ENCODE peak calls at places on chromosomes 12 and 14, in nine cellular contexts. V, A, Q, H, U, J, L, W and Z are unnamed samples.

GRCh38 chr14:82230748-82231147 is 697.1 kb upstream of the SEL1L start:
- DNase-seq in V (no peak), A (no peak), Q (no peak), H (no peak), U (no peak), J (no peak), L (no peak), W (no peak), Z (no peak)

GRCh38 chr14:20436363-20436755 is 393 bp upstream of the KLHL33 start:
- DNase-seq in V (no peak), A (no peak), Q (no peak), H (no peak), U (no peak), J (no peak), L (no peak), W (no peak), Z (peak)

GRCh38 chr12:120960657-120961056 is 17.7 kb upstream of the HNF1A start:
- DNase-seq in V (no peak), A (no peak), Q (no peak), H (no peak), U (no peak), J (no peak), L (no peak), W (no peak), Z (no peak)

GRCh38 chr14:31339743-31340142 is 80.6 kb downstream of the HEATR5A start:
- DNase-seq in V (no peak), A (no peak), Q (no peak), H (no peak), U (no peak), J (no peak), L (no peak), W (no peak), Z (no peak)

GRCh38 chr12:47231456-47231855 is 151.7 kb upstream of the AMIGO2 start:
- DNase-seq in V (peak), A (no peak), Q (no peak), H (no peak), U (no peak), J (no peak), L (no peak), W (no peak), Z (no peak)

GRCh38 chr12:31783996-31784645 is 55.3 kb upstream of the AMN1 start:
- DNase-seq in V (no peak), A (no peak), Q (no peak), H (no peak), U (no peak), J (no peak), L (no peak), W (no peak), Z (no peak)

GRCh38 chr14:64717870-64718269 is 13.6 kb downstream of the PLEKHG3 start:
- DNase-seq in V (no peak), A (no peak), Q (no peak), H (no peak), U (no peak), J (no peak), L (peak), W (no peak), Z (no peak)

GRCh38 chr14:24605435-24606190 is 3.9 kb downstream of the GZMH start:
- DNase-seq in V (no peak), A (peak), Q (no peak), H (peak), U (peak), J (no peak), L (no peak), W (peak), Z (no peak)

GRCh38 chr14:104681689-104682074 is 7.7 kb upstream of the INF2 start:
- DNase-seq in V (peak), A (peak), Q (peak), H (no peak), U (peak), J (peak), L (peak), W (peak), Z (peak)

GRCh38 chr14:68943107-68943506 is 36.0 kb downstream of the ACTN1 start:
- DNase-seq in V (no peak), A (no peak), Q (no peak), H (no peak), U (no peak), J (no peak), L (no peak), W (no peak), Z (no peak)

GRCh38 chr12:9211687-9212086 is 3.5 kb upstream of the PZP start:
- DNase-seq in V (no peak), A (no peak), Q (no peak), H (no peak), U (no peak), J (no peak), L (no peak), W (no peak), Z (no peak)

GRCh38 chr12:9204380-9204779 is 3.8 kb downstream of the PZP start:
- DNase-seq in V (no peak), A (no peak), Q (no peak), H (no peak), U (no peak), J (no peak), L (no peak), W (no peak), Z (no peak)

DNA sequence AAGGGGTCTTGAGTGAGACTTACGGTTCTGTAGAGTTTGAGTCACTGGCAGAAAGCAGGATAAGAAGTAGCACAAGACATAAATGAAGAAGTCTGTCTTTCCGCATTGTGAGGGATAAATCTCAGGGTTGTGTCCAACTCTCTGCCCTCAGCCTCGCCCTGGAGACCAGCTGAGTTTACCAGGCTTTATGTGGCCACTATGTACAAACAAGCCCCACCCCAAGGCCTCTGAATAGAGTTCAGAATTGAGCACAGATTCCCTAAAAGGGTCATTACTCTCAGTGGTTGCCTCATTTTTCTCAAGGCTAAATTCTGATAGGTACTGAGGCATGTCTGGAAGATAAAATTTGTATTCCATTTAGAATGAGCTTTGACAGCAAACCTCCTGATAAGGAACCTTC is at the start of gene PZP:
- DNase-seq in V (no peak), A (no peak), Q (no peak), H (no peak), U (no peak), J (no peak), L (no peak), W (no peak), Z (no peak)
- H3K4me3 ChIP-seq in V (no peak), A (no peak), Q (no peak), H (no peak), U (no peak), J (no peak), L (no peak), W (no peak), Z (no peak)

DNA sequence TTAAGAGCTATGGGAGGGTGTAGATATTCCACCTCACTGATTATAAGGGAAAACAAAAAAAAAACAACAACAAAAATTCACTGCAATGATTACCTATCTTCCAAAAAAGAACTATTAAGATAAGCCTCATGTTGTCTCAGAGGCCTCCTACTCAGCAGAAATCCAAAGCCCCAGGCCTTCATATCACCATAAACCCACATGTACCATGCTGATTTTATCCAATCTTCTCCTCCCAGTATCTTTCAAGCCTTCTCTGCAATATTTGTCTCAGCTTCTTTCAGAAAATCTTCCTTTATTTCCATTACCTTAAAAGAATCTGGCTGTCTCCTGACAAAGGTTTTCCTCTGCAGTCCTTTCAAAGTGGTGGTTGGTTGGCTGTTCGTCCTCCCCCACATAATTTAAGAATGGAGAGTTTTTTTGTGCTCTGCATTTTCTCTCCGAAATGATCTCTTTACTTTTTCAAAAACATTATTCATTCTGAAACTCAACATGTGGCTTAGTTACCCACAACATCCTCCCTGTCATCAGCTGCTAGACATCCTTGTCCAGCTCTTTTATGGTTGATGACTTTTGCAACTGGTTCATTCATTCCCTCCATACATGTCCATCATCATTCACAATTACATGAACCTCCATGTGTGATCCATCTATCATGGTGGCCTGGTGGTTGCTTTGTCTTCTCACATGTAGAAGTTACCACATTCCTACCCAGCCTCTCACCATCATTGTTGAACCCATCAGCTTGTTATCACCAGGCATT is 2.9 kb upstream of the EPYC start:
- DNase-seq in V (no peak), A (no peak), Q (no peak), H (no peak), U (no peak), J (no peak), L (no peak), W (no peak), Z (no peak)
- TF ChIP-seq CTCF in V (no peak), A (no peak), Q (no peak), H (no peak), U (no peak), J (no peak), L (no peak), W (no peak), Z (no peak)

DNA sequence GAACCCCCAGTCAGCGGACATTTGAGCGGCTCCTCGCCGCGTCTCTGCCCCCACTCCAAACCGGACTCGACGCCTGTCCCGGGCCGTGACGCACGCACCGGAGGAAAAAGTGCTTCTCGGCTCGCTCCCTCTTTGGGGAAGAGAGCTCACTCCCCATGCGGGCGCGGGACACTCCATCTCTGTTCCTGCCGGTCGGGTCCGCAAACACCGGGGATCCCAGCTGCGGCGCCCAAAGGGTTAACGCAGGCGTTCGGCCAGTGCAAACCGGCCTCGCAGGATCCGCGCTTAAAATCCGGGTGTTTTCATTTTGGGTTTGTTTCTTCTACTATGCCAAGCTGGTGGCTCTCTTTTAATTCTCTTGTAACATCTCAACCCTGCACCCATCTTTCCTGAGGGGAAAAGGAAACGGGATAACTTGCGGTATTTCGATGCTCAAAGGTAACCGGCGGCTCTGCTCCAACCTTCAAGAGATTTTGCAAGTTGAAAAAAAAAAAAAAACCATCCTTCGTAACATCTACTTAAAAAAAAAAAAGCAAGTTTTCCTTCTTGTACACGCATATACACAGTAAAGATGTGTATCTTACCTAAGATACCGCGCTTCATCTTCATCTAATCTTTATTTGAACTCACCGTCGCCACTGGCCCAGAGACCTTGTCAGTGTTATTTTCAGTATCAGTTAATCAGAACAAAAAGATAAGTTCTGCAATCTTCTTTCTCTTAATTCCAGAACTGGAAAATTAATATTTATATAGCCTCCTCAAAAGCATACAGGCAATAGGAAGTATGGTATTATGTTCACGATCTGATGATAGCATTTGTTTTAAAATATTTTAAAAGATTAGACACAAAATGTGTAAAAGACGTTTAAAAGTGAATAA is 1.6 kb upstream of the ATP2B1 start:
- DNase-seq in V (peak), A (peak), Q (peak), H (no peak), U (peak), J (peak), L (peak), W (peak), Z (no peak)
- H3K4me3 ChIP-seq in V (peak), A (peak), Q (peak), H (peak), U (peak), J (peak), L (peak), W (peak), Z (peak)

GRCh38 chr12:81329088-81329487 is 251.2 kb downstream of the ACSS3 start:
- DNase-seq in V (peak), A (no peak), Q (no peak), H (peak), U (peak), J (no peak), L (no peak), W (no peak), Z (peak)

GRCh38 chr12:81333812-81334211 is 255.9 kb downstream of the ACSS3 start:
- DNase-seq in V (no peak), A (no peak), Q (no peak), H (no peak), U (no peak), J (no peak), L (no peak), W (no peak), Z (no peak)

GRCh38 chr12:81327458-81327857 is 249.6 kb downstream of the ACSS3 start:
- DNase-seq in V (no peak), A (no peak), Q (no peak), H (no peak), U (no peak), J (no peak), L (no peak), W (no peak), Z (no peak)

GRCh38 chr12:81332054-81332453 is 254.2 kb downstream of the ACSS3 start:
- DNase-seq in V (no peak), A (no peak), Q (no peak), H (no peak), U (peak), J (no peak), L (no peak), W (no peak), Z (no peak)

DNA sequence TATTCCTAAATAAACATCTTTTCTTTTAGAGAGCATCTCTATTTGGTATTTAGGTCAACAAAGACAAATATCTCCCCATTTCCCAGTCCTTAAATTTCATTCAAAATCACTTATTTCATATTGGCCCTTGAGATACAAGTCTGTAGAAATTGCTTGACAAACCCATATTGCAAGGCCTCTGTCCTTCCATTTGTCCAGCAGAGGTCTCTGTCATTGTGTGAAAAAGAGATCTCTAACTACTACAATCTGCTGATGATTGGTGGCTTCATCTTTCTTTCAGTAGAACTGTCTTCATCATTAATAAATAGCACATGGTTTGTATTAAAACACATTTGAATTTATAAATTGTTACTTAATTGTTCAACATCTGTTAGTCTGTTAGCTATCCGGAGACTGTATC is 252.6 kb downstream of the ACSS3 start:
- DNase-seq in V (no peak), A (no peak), Q (no peak), H (no peak), U (peak), J (no peak), L (no peak), W (no peak), Z (no peak)
- TF ChIP-seq CTCF in V (no peak), A (no peak), Q (no peak), H (no peak), U (peak), J (peak), L (no peak), W (no peak), Z (no peak)

GRCh38 chr12:15779925-15780324 is 9.3 kb downstream of the EPS8 start:
- DNase-seq in V (no peak), A (no peak), Q (no peak), H (no peak), U (no peak), J (no peak), L (no peak), W (no peak), Z (no peak)
- H3K4me3 ChIP-seq in V (no peak), A (no peak), Q (no peak), H (no peak), U (no peak), J (no peak), L (no peak), W (no peak), Z (no peak)

GRCh38 chr14:76509291-76509690 is 133.4 kb downstream of the ESRRB start:
- DNase-seq in V (no peak), A (no peak), Q (no peak), H (no peak), U (no peak), J (no peak), L (no peak), W (no peak), Z (no peak)

GRCh38 chr14:76510255-76510654 is 134.3 kb downstream of the ESRRB start:
- DNase-seq in V (no peak), A (no peak), Q (no peak), H (no peak), U (no peak), J (no peak), L (no peak), W (no peak), Z (no peak)

GRCh38 chr14:76518366-76518765 is 142.4 kb downstream of the ESRRB start:
- DNase-seq in V (no peak), A (no peak), Q (no peak), H (no peak), U (no peak), J (no peak), L (no peak), W (no peak), Z (no peak)

GRCh38 chr14:76516884-76517283 is 140.9 kb downstream of the ESRRB start:
- DNase-seq in V (no peak), A (no peak), Q (no peak), H (no peak), U (no peak), J (no peak), L (peak), W (no peak), Z (no peak)

DNA sequence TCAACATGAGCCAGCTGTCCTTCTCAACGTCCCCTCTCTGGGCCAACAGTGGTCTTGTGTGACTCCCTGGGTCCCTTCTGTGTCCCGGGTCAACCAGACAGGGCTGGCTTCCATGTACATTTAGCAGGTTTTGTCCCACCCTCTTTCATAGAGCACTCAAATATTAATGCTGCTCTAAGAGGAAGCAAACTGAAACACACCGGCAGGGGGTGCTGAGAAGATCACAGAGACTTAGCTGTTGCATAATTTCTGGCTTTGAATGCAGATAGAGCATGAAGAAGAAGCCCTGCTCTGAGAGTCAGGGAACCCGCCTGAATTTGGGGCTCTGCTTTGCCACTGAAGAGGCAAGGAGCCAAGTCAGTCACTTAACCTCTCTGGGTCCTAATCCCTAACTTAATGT is 138.7 kb downstream of the ESRRB start:
- DNase-seq in V (no peak), A (no peak), Q (no peak), H (peak), U (no peak), J (no peak), L (no peak), W (no peak), Z (peak)
- TF ChIP-seq CTCF in V (no peak), A (no peak), Q (no peak), H (peak), U (peak), J (no peak), L (no peak), W (no peak), Z (no peak)

GRCh38 chr12:94641283-94641682 is 9.1 kb downstream of the TMCC3 start:
- DNase-seq in V (no peak), A (no peak), Q (no peak), H (no peak), U (no peak), J (no peak), L (no peak), W (no peak), Z (no peak)

GRCh38 chr12:94638521-94638920 is 11.8 kb downstream of the TMCC3 start:
- DNase-seq in V (no peak), A (no peak), Q (no peak), H (no peak), U (no peak), J (no peak), L (no peak), W (no peak), Z (no peak)

GRCh38 chr12:94636462-94637085 is 13.8 kb downstream of the TMCC3 start:
- DNase-seq in V (peak), A (no peak), Q (peak), H (no peak), U (no peak), J (no peak), L (no peak), W (no peak), Z (no peak)

GRCh38 chr12:94640134-94640928 is 10.0 kb downstream of the TMCC3 start:
- DNase-seq in V (no peak), A (peak), Q (no peak), H (no peak), U (no peak), J (no peak), L (no peak), W (no peak), Z (no peak)

GRCh38 chr12:94637714-94638113 is 12.6 kb downstream of the TMCC3 start:
- DNase-seq in V (no peak), A (no peak), Q (no peak), H (no peak), U (no peak), J (no peak), L (no peak), W (no peak), Z (no peak)
- H3K4me3 ChIP-seq in V (no peak), A (no peak), Q (no peak), H (no peak), U (no peak), J (no peak), L (no peak), W (no peak), Z (no peak)

GRCh38 chr12:92905258-92905810 is 23.8 kb downstream of the EEA1 start:
- DNase-seq in V (no peak), A (no peak), Q (no peak), H (no peak), U (no peak), J (no peak), L (no peak), W (no peak), Z (no peak)
- TF ChIP-seq CTCF in V (no peak), A (no peak), Q (no peak), H (no peak), U (no peak), J (no peak), L (no peak), W (no peak), Z (no peak)

DNA sequence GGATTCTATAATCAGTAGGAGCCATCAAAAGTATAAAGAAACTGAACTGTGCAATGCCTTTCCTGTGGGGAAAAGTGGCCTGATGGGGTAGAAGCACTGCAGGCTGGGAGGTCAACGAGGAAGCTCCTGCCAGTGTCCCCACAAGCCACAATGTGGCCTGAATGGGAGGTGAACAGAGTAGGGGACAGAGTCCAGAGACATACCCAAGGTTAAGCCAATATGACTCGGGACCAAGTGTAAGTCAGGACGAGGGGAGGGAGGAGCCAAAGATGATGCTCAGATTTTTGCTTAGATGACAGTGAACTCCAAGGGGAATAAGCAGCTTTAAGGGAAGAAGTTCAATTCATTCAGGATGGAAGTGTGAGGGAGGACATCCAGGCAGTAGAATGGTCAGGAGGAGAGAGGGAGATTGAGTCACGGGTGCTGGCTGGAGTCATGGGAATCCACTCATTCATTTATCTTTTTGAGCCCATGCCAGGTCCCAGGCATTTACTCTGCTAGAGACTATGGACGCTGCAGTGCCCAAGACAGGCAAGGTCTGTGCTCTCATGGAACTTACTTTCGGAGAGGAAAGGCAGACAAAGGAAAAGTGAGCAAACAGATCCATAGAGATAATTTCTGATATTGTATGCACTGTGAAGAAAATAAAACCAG is 29.1 kb downstream of the DPF3 start:
- DNase-seq in V (no peak), A (no peak), Q (no peak), H (no peak), U (no peak), J (peak), L (no peak), W (no peak), Z (peak)
- H3K4me3 ChIP-seq in V (no peak), A (no peak), Q (no peak), H (no peak), U (no peak), J (no peak), L (no peak), W (no peak), Z (no peak)